ENCODE peak calls at places on chromosomes 12 and 14, in four cellular contexts. E, R, I and M are unnamed samples.

GRCh38 chr14:65783576-65783975 is 371.0 kb downstream of the FUT8 start:
- DNase-seq in E (no peak), I (no peak), R (no peak), M (no peak)

GRCh38 chr12:115542656-115543055 is 734.8 kb downstream of the MED13L start:
- DNase-seq in I (no peak), E (peak), R (no peak), M (no peak)

GRCh38 chr14:70186826-70187483 is 1.8 kb downstream of the SLC8A3 start:
- DNase-seq in E (no peak), R (no peak), I (no peak), M (no peak)

GRCh38 chr12:115543269-115543668 is 734.2 kb downstream of the MED13L start:
- DNase-seq in E (no peak), R (no peak), I (no peak), M (no peak)

GRCh38 chr14:101120636-101121398 is 217.3 kb upstream of the RTL1 start:
- DNase-seq in E (no peak), R (no peak), I (no peak), M (no peak)

GRCh38 chr14:64005822-64006221 is 153.0 kb downstream of the SYNE2 start:
- DNase-seq in R (no peak), E (no peak), I (no peak), M (no peak)

GRCh38 chr12:20367731-20368652 is at the start of gene PDE3A:
- DNase-seq in E (no peak), R (no peak), I (no peak), M (peak)

GRCh38 chr14:99603471-99603933 is 505 bp downstream of the CCDC85C start:
- DNase-seq in I (no peak), E (no peak), R (no peak), M (peak)

GRCh38 chr14:94464290-94464689 is 11.7 kb upstream of the SERPINA11 start:
- DNase-seq in E (no peak), R (no peak), I (no peak), M (no peak)

GRCh38 chr12:48826209-48826855 is 8.0 kb downstream of the CACNB3 start:
- DNase-seq in I (no peak), E (no peak), R (no peak), M (no peak)

GRCh38 chr14:100731011-100731670 is 4.4 kb downstream of the DLK1 start:
- DNase-seq in R (no peak), I (no peak), E (no peak), M (no peak)

GRCh38 chr12:2009623-2010022 is 5.4 kb upstream of the DCP1B start:
- DNase-seq in E (peak), R (no peak), I (no peak), M (no peak)

GRCh38 chr12:909861-910260 is 39.6 kb downstream of the RAD52 start:
- DNase-seq in E (no peak), I (no peak), R (no peak), M (no peak)

GRCh38 chr14:90829677-90830076 is 13.4 kb upstream of the TTC7B start:
- DNase-seq in I (no peak), E (no peak), R (no peak), M (no peak)

GRCh38 chr12:26158078-26158764 is 33.4 kb upstream of the BHLHE41 start:
- DNase-seq in I (no peak), E (no peak), R (no peak), M (peak)

GRCh38 chr12:6752181-6752930 is 585 bp downstream of the MLF2 start:
- DNase-seq in I (peak), E (peak), R (no peak), M (peak)

GRCh38 chr14:78383060-78383459 is 212.9 kb downstream of the NRXN3 start:
- DNase-seq in R (no peak), I (no peak), E (no peak), M (no peak)

GRCh38 chr12:67727652-67728295 is 79.2 kb downstream of the DYRK2 start:
- DNase-seq in E (no peak), R (no peak), I (no peak), M (no peak)

GRCh38 chr12:53174881-53175491 is 5.5 kb upstream of the ZNF740 start:
- DNase-seq in E (peak), I (no peak), R (no peak), M (no peak)

GRCh38 chr12:12007001-12007712 is 63.6 kb upstream of the BCL2L14 start:
- DNase-seq in I (no peak), R (peak), E (no peak), M (no peak)

GRCh38 chr14:20848955-20849570 is 42.1 kb upstream of the RNASE3 start:
- DNase-seq in E (peak), R (no peak), I (no peak), M (no peak)

GRCh38 chr14:65949711-65950516 is 536.3 kb upstream of the CCDC196 start:
- DNase-seq in R (no peak), I (peak), E (peak), M (peak)

GRCh38 chr14:102155150-102155549 is 15.5 kb downstream of the WDR20 start:
- DNase-seq in E (peak), I (no peak), R (no peak), M (no peak)

GRCh38 chr12:121996050-121996944 is 25.4 kb upstream of the BCL7A start:
- DNase-seq in R (no peak), E (peak), I (no peak), M (no peak)

GRCh38 chr14:54715244-54715643 is 148.3 kb downstream of the SAMD4A start:
- DNase-seq in E (no peak), I (no peak), R (no peak), M (no peak)

GRCh38 chr12:121980892-121981272 is 40.8 kb upstream of the BCL7A start:
- DNase-seq in R (no peak), I (no peak), E (no peak), M (no peak)

GRCh38 chr12:132851465-132851864 is 22.8 kb upstream of the GOLGA3 start:
- DNase-seq in I (no peak), E (no peak), R (no peak), M (no peak)

GRCh38 chr14:92475451-92476187 is 38.0 kb upstream of the RIN3 start:
- DNase-seq in I (no peak), R (no peak), E (peak), M (no peak)

GRCh38 chr12:11812558-11813421 is 163.3 kb downstream of the ETV6 start:
- DNase-seq in R (no peak), I (no peak), E (peak), M (no peak)

GRCh38 chr12:76080729-76081415 is 3.6 kb downstream of the NAP1L1 start:
- DNase-seq in R (no peak), E (peak), I (peak), M (peak)

GRCh38 chr12:42759622-42760273 is 170.2 kb upstream of the PRICKLE1 start:
- DNase-seq in E (no peak), R (no peak), I (no peak), M (no peak)

GRCh38 chr12:72281145-72281544 is 9.0 kb downstream of the TRHDE start:
- DNase-seq in E (no peak), R (no peak), I (no peak), M (no peak)

GRCh38 chr12:59843260-59843843 is 247.5 kb downstream of the SLC16A7 start:
- DNase-seq in R (no peak), I (no peak), E (no peak), M (no peak)

GRCh38 chr12:9084417-9084816 is 31.3 kb downstream of the A2M start:
- DNase-seq in I (no peak), R (no peak), E (no peak), M (no peak)

GRCh38 chr14:22025884-22026283 is 352.3 kb upstream of the OR4E1 start:
- DNase-seq in I (no peak), E (no peak), R (no peak), M (no peak)

GRCh38 chr12:28585146-28585545 is 394.9 kb downstream of the CCDC91 start:
- DNase-seq in E (no peak), I (no peak), R (no peak), M (no peak)

GRCh38 chr12:28578833-28579252 is 388.6 kb downstream of the CCDC91 start:
- DNase-seq in R (no peak), I (no peak), E (no peak), M (no peak)

GRCh38 chr12:28583771-28584261 is 393.6 kb downstream of the CCDC91 start:
- DNase-seq in R (no peak), E (no peak), I (peak), M (no peak)

GRCh38 chr12:28586481-28586880 is 396.2 kb downstream of the CCDC91 start:
- DNase-seq in R (no peak), I (no peak), E (no peak), M (no peak)

GRCh38 chr12:28582687-28583376 is 392.6 kb downstream of the CCDC91 start:
- DNase-seq in E (no peak), R (no peak), I (no peak), M (no peak)
- TF ChIP-seq SP1 in E (no peak), R (no peak), I (no peak), M (no peak)

DNA sequence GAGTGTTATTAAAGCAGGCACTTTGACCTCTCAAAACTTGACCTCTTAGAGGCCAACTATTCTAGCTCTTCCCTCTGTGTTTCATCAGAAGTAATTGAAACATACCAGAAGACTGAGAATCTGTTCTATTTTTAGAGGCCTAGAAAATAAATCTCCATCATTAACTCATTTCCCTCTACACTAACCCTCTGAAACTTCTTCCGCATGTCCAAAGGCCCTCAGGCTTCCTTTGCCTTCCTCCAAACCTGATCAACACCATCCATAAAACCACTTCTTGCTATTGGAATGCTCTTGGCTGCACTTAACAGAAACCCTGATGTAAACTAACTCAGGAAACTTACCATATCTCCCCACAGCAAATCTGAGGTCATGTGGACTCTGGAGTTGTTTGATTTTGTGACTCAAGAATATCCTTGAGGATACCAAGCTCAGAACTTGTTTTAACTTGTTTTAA is 196.4 kb downstream of the RPAP3 start:
- DNase-seq in E (no peak), I (no peak), R (no peak), M (no peak)
- TF ChIP-seq BHLHE40 in E (no peak), I (no peak), R (no peak), M (no peak)

GRCh38 chr12:47079365-47079893 is at the start of gene PCED1B:
- DNase-seq in I (peak), E (peak), R (no peak), M (peak)
- TF ChIP-seq FOXK2 in I (peak), E (no peak), R (no peak), M (no peak)

GRCh38 chr12:124715121-124715990 is 147.9 kb upstream of the NCOR2 start:
- DNase-seq in I (peak), E (no peak), R (no peak), M (peak)

GRCh38 chr12:124713436-124714082 is 146.1 kb upstream of the NCOR2 start:
- DNase-seq in E (no peak), I (no peak), R (peak), M (no peak)

GRCh38 chr12:124705545-124706138 is 138.2 kb upstream of the NCOR2 start:
- DNase-seq in R (no peak), I (no peak), E (no peak), M (no peak)

GRCh38 chr12:124713041-124713435 is 145.6 kb upstream of the NCOR2 start:
- DNase-seq in I (no peak), E (no peak), R (peak), M (no peak)

GRCh38 chr12:124709722-124710656 is 142.6 kb upstream of the NCOR2 start:
- DNase-seq in I (no peak), E (no peak), R (no peak), M (no peak)
- TF ChIP-seq SP1 in I (no peak), E (no peak), R (no peak), M (no peak)

GRCh38 chr12:131454418-131455217 is 256.3 kb upstream of the SFSWAP start:
- DNase-seq in E (peak), I (peak), R (no peak), M (peak)

GRCh38 chr12:131455581-131456110 is 255.2 kb upstream of the SFSWAP start:
- DNase-seq in I (no peak), R (no peak), E (no peak), M (no peak)

GRCh38 chr12:131455218-131455506 is 255.7 kb upstream of the SFSWAP start:
- DNase-seq in R (no peak), I (no peak), E (no peak), M (no peak)

GRCh38 chr12:131449027-131449426 is 261.9 kb upstream of the SFSWAP start:
- DNase-seq in I (no peak), R (no peak), E (no peak), M (no peak)

GRCh38 chr12:131452444-131452860 is 258.4 kb upstream of the SFSWAP start:
- DNase-seq in E (peak), R (no peak), I (peak), M (peak)
- TF ChIP-seq BHLHE40 in E (no peak), R (no peak), I (no peak), M (no peak)